ENCODE peak calls at places on chromosomes 1 and 21, in eight cellular contexts. P is stomach; S is thoracic aorta; C is heart right ventricle; R is hippocampal formation; E is stimulated activated CD8-positive, alpha-beta memory T cell treated with anti-CD3 and anti-CD28 coated beads, Interleukin-7, amount 100 ng/mL, for 1 hour; F is breast epithelium; W is activated T-cell treated with anti-CD3 and anti-CD28 coated beads, Interleukin-2, amount 50 U/mL, for 24 hours. I is an unnamed sample.

GRCh38 chr21:43292866-43293142 is 124.0 kb downstream of the CRYAA start:
- DNase-seq in P (no peak), S (no peak), C (no peak), R (no peak), E (no peak), F (no peak), W (no peak), I (no peak)

GRCh38 chr1:39288735-39289465 is 84.4 kb downstream of the MACF1 start:
- DNase-seq in P (no peak), S (no peak), C (no peak), R (no peak), E (no peak), F (no peak), W (no peak), I (no peak)

GRCh38 chr1:7560601-7561181 is 210.4 kb upstream of the VAMP3 start:
- DNase-seq in P (no peak), S (no peak), C (no peak), R (no peak), E (no peak), F (no peak), W (no peak), I (no peak)

GRCh38 chr1:86788300-86789206 is 84.2 kb downstream of the SH3GLB1 start:
- DNase-seq in P (no peak), S (peak), C (no peak), R (no peak), E (no peak), F (no peak), W (no peak), I (no peak)

GRCh38 chr1:201716742-201717135 is 112.2 kb upstream of the IPO9 start:
- DNase-seq in P (no peak), S (no peak), C (no peak), R (no peak), E (no peak), F (no peak), W (no peak), I (no peak)

GRCh38 chr1:2504224-2504948 is 22.0 kb downstream of the PANK4 start:
- DNase-seq in P (no peak), S (no peak), C (no peak), R (no peak), E (no peak), F (no peak), W (no peak), I (no peak)

GRCh38 chr1:110060034-110060661 is 10.3 kb downstream of the ALX3 start:
- DNase-seq in P (peak), S (no peak), C (no peak), R (no peak), E (peak), F (no peak), W (peak), I (peak)

GRCh38 chr1:8862528-8862927 is 16.0 kb downstream of the ENO1 start:
- DNase-seq in P (no peak), S (no peak), C (no peak), R (no peak), E (no peak), F (no peak), W (no peak), I (no peak)

GRCh38 chr1:211703812-211704566 is 28.6 kb upstream of the NEK2 start:
- DNase-seq in P (peak), S (no peak), C (no peak), R (no peak), E (no peak), F (no peak), W (no peak), I (no peak)

GRCh38 chr1:204463125-204464060 is 31.2 kb downstream of the PIK3C2B start:
- DNase-seq in P (no peak), S (no peak), C (no peak), R (no peak), E (no peak), F (no peak), W (no peak), I (no peak)

I was measured in activated CD8-positive, alpha-beta memory T cell treated with anti-CD3 and anti-CD28 coated beads for 24 hours.